ENCODE peak calls at places on chromosomes 3 and 15, in six cellular contexts. C is tibial artery; Y is effector memory CD8-positive, alpha-beta T cell; U is GM23338; W is HEK293T; G is uterus. E is an unnamed sample.

GRCh38 chr3:50912746-50913145 is 238.0 kb downstream of the DOCK3 start:
- DNase-seq in U (peak; percentile 28), W (no peak), C (no peak), Y (no peak), G (no peak), E (no peak)

GRCh38 chr15:49621327-49622210 is 721 bp downstream of the DTWD1 start:
- DNase-seq in Y (no peak), C (no peak), U (peak; percentile 16), W (no peak), G (no peak), E (no peak)

GRCh38 chr15:82933576-82933975 is 18.9 kb downstream of the HOMER2 start:
- DNase-seq in U (no peak), G (no peak), W (no peak), C (no peak), Y (no peak), E (no peak)

GRCh38 chr3:11155341-11156025 is 1.2 kb downstream of the HRH1 start:
- DNase-seq in C (peak; percentile 87), W (peak; percentile 80), G (peak; percentile 74), U (peak; percentile 73), Y (no peak), E (peak; percentile 18)

GRCh38 chr3:120093923-120094775 is at the start of gene GSK3B:
- DNase-seq in C (peak; percentile 65), W (peak; percentile 34), G (peak; percentile 77), U (no peak), Y (peak; percentile 74), E (no peak)

GRCh38 chr3:141878812-141879211 is 2.4 kb downstream of the ATP1B3 start:
- DNase-seq in U (no peak), Y (no peak), W (no peak), C (no peak), G (no peak), E (no peak)

GRCh38 chr15:40438712-40439111 is 2.0 kb upstream of the BAHD1 start:
- DNase-seq in W (no peak), G (no peak), Y (no peak), C (no peak), U (no peak), E (no peak)

GRCh38 chr15:65730560-65731172 is 61.4 kb downstream of the DENND4A start:
- DNase-seq in C (no peak), U (no peak), Y (no peak), W (no peak), G (no peak), E (no peak)

GRCh38 chr3:54008099-54008498 is 114.3 kb upstream of the CACNA2D3 start:
- DNase-seq in U (no peak), W (no peak), G (no peak), C (no peak), Y (no peak), E (peak; percentile 45)

GRCh38 chr15:62896380-62896866 is 146.1 kb upstream of the TPM1 start:
- DNase-seq in C (no peak), Y (no peak), U (no peak), W (no peak), G (no peak), E (no peak)

GRCh38 chr3:196688349-196688748 is 23.7 kb downstream of the CEP19 start:
- DNase-seq in W (no peak), U (no peak), Y (no peak), C (peak; percentile 72), G (peak; percentile 36), E (peak; percentile 48)

GRCh38 chr15:66934315-66934930 is 131.0 kb upstream of the SMAD3 start:
- DNase-seq in W (no peak), U (no peak), C (peak; percentile 12), Y (no peak), G (no peak), E (no peak)

GRCh38 chr3:43262194-43262593 is 24.1 kb upstream of the SNRK start:
- DNase-seq in U (no peak), Y (no peak), G (no peak), W (no peak), C (no peak), E (no peak)

GRCh38 chr15:72604794-72605193 is 49.7 kb upstream of the GOLGA6B start:
- DNase-seq in G (no peak), W (peak; percentile 17), Y (no peak), U (peak; percentile 83), C (no peak), E (peak; percentile 21)

GRCh38 chr3:127612966-127613365 is 14.8 kb downstream of the MCM2 start:
- DNase-seq in W (no peak), G (no peak), Y (no peak), C (no peak), U (no peak), E (no peak)

GRCh38 chr3:52978109-52978754 is 67.6 kb downstream of the SFMBT1 start:
- DNase-seq in U (no peak), G (no peak), W (no peak), C (no peak), Y (no peak), E (no peak)

GRCh38 chr3:42023380-42023779 is 61.5 kb upstream of the ULK4 start:
- DNase-seq in Y (no peak), C (no peak), W (no peak), G (no peak), U (no peak), E (no peak)

GRCh38 chr15:100001405-100001804 is 268.2 kb upstream of the LYSMD4 start:
- DNase-seq in C (no peak), G (no peak), Y (no peak), W (no peak), U (no peak), E (no peak)

GRCh38 chr3:179898024-179898423 is 138.7 kb downstream of the PEX5L start:
- DNase-seq in G (no peak), U (peak; percentile 98), C (no peak), W (peak; percentile 64), Y (no peak), E (peak; percentile 75)

GRCh38 chr15:78004919-78005634 is 72.4 kb downstream of the TBC1D2B start:
- DNase-seq in C (peak; percentile 83), W (no peak), G (peak; percentile 85), Y (no peak), U (no peak), E (no peak)

GRCh38 chr3:32457971-32458471 is 44.6 kb downstream of the CMTM6 start:
- DNase-seq in C (no peak), Y (peak; percentile 54), G (no peak), U (no peak), W (no peak), E (no peak)

GRCh38 chr3:156743859-156744258 is 69.5 kb downstream of the TIPARP start:
- DNase-seq in G (no peak), C (no peak), U (peak; percentile 66), Y (no peak), W (no peak), E (no peak)

GRCh38 chr3:74267583-74268184 is 346.8 kb downstream of the CNTN3 start:
- DNase-seq in W (peak; percentile 29), U (peak; percentile 91), G (peak; percentile 32), Y (no peak), C (peak; percentile 24), E (peak; percentile 28)

GRCh38 chr15:52094811-52095584 is 17.6 kb downstream of the BCL2L10 start:
- DNase-seq in W (no peak), U (no peak), G (peak; percentile 59), C (no peak), Y (no peak), E (no peak)

GRCh38 chr3:17431004-17431403 is 311.4 kb downstream of the TBC1D5 start:
- DNase-seq in Y (no peak), G (no peak), W (peak; percentile 12), U (peak; percentile 46), C (no peak), E (peak; percentile 11)

GRCh38 chr3:50545781-50546180 is 21.8 kb downstream of the C3orf18 start:
- DNase-seq in W (no peak), C (no peak), G (no peak), U (peak; percentile 52), Y (no peak), E (no peak)

GRCh38 chr15:80825361-80826030 is 46.3 kb downstream of the CEMIP start:
- DNase-seq in W (no peak), C (no peak), G (no peak), Y (no peak), U (no peak), E (no peak)

GRCh38 chr3:70916375-70917055 is 604.1 kb upstream of the MDFIC2 start:
- DNase-seq in W (peak; percentile 18), Y (no peak), U (no peak), G (no peak), C (peak; percentile 27), E (no peak)

GRCh38 chr15:84598993-84599392 is 1.8 kb upstream of the ZSCAN2 start:
- DNase-seq in G (peak; percentile 17), C (no peak), W (peak; percentile 73), Y (no peak), U (peak; percentile 83), E (peak; percentile 72)

GRCh38 chr3:178986456-178986855 is 85.2 kb downstream of the ZMAT3 start:
- DNase-seq in W (no peak), Y (no peak), C (no peak), U (no peak), G (no peak), E (no peak)

GRCh38 chr3:135849827-135850226 is 115.7 kb upstream of the PPP2R3A start:
- DNase-seq in C (no peak), G (no peak), U (no peak), Y (no peak), W (no peak), E (no peak)

GRCh38 chr15:76983588-76984379 is 11.1 kb upstream of the PSTPIP1 start:
- DNase-seq in U (no peak), Y (no peak), G (no peak), C (no peak), W (no peak), E (no peak)

GRCh38 chr3:197378987-197379718 is 80.7 kb upstream of the DLG1 start:
- DNase-seq in U (no peak), W (no peak), Y (no peak), G (no peak), C (no peak), E (no peak)

GRCh38 chr3:147410126-147410517 is 957 bp downstream of the ZIC1 start:
- DNase-seq in W (no peak), Y (no peak), G (no peak), U (peak; percentile 47), C (no peak), E (no peak)

E was measured in COLO829.